ENCODE peak calls at places on chromosome 15, in ten cellular contexts. C is AG09319, V is brain microvascular endothelial cell, B is Panc1, E is astrocyte of the cerebellum, F is endodermal cell, U is foreskin fibroblast, Q is fibroblast of pulmonary artery, P is left ventricle myocardium inferior, S is DND-41. G is an unnamed sample.

GRCh38 chr15:61764981-61765380 is 295.3 kb downstream of the VPS13C start:
- DNase-seq in Q (no peak), E (no peak), V (no peak), B (no peak), C (no peak), P (no peak), U (no peak), F (no peak), S (no peak), G (no peak)

GRCh38 chr15:90697180-90697579 is 20.0 kb upstream of the BLM start:
- DNase-seq in V (no peak), U (no peak), P (no peak), F (no peak), C (no peak), Q (no peak), S (no peak), B (no peak), E (no peak), G (no peak)

GRCh38 chr15:77037475-77038209 is 33.3 kb downstream of the TSPAN3 start:
- DNase-seq in U (no peak), P (no peak), S (no peak), E (no peak), C (no peak), Q (no peak), V (no peak), F (no peak), B (no peak), G (no peak)

GRCh38 chr15:87268675-87269074 is 987.9 kb downstream of the NTRK3 start:
- DNase-seq in S (no peak), C (no peak), Q (no peak), E (no peak), F (no peak), P (no peak), V (no peak), B (no peak), U (no peak), G (no peak)

GRCh38 chr15:60137711-60138396 is 133.7 kb downstream of the FOXB1 start:
- DNase-seq in F (peak), C (no peak), P (no peak), E (peak), U (peak), S (no peak), Q (peak), B (no peak), V (peak), G (no peak)

GRCh38 chr15:51580385-51580784 is 42.2 kb downstream of the DMXL2 start:
- DNase-seq in F (no peak), U (no peak), P (no peak), Q (no peak), B (no peak), E (no peak), C (no peak), V (no peak), S (no peak), G (no peak)

GRCh38 chr15:26891448-26891881 is 24.6 kb downstream of the GABRA5 start:
- DNase-seq in Q (peak), C (peak), U (peak), V (peak), B (peak), F (peak), E (peak), S (peak), P (peak), G (no peak)

GRCh38 chr15:70032509-70032908 is 65.2 kb downstream of the TLE3 start:
- DNase-seq in E (no peak), B (no peak), S (no peak), V (no peak), P (no peak), Q (no peak), C (no peak), F (peak), U (no peak), G (peak)

GRCh38 chr15:88894348-88894818 is 961 bp downstream of the HAPLN3 start:
- DNase-seq in Q (peak), S (no peak), U (peak), E (no peak), P (peak), B (no peak), F (peak), V (no peak), C (no peak), G (no peak)

GRCh38 chr15:95025924-95026728 is 794.8 kb downstream of the MCTP2 start:
- DNase-seq in P (peak), S (peak), F (peak), Q (peak), C (no peak), B (no peak), E (peak), V (peak), U (peak), G (no peak)

DNA sequence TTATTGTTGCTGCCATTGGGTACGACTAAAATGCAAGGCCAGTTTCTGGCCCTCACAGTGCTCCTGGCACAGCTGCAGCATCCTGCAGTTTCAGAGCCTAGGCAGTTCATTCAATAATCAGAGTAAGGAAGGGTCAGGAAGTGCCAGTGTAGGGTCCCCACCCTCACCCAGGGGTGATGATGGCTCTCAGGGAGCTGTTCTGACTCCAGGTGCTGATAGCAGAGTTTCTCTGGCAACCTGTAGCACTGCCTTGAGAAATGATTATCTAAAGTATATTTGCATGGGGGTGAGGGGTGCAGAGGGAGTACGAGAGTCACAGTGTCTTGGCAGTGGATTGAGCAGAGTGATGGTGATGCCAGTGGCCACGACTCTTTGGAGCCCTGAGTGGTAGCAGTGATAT is 15.5 kb upstream of the IL16 start:
- DNase-seq in U (no peak), C (no peak), E (no peak), Q (no peak), S (no peak), P (no peak), V (no peak), B (no peak), F (no peak), G (no peak)
- TF ChIP-seq CTCF in U (no peak), C (no peak), E (no peak), Q (no peak), S (no peak), P (no peak), V (no peak), B (no peak), F (no peak), G (no peak)

GRCh38 chr15:24269923-24270322 is 405.7 kb upstream of the NPAP1 start:
- DNase-seq in F (no peak), C (no peak), S (no peak), U (no peak), V (no peak), B (no peak), Q (no peak), P (no peak), E (no peak), G (no peak)

GRCh38 chr15:24269166-24269571 is 406.4 kb upstream of the NPAP1 start:
- DNase-seq in S (peak), P (no peak), E (no peak), V (no peak), B (no peak), C (no peak), F (peak), Q (no peak), U (no peak), G (no peak)
- TF ChIP-seq CTCF in S (no peak), P (no peak), E (no peak), V (no peak), B (no peak), C (no peak), F (no peak), Q (no peak), U (no peak), G (no peak)

GRCh38 chr15:63504979-63505841 is 817 bp downstream of the USP3 start:
- DNase-seq in F (peak), Q (peak), U (peak), V (peak), E (no peak), C (no peak), P (peak), B (no peak), S (peak), G (no peak)
- TF ChIP-seq CTCF in F (peak), Q (peak), U (no peak), V (peak), E (peak), C (peak), P (peak), B (peak), S (peak), G (peak)

GRCh38 chr15:73927003-73927475 is 777 bp downstream of the LOXL1 start:
- DNase-seq in U (peak), S (no peak), P (peak), B (no peak), C (no peak), V (no peak), E (no peak), Q (no peak), F (peak), G (no peak)

GRCh38 chr15:73926191-73927002 is at the start of gene LOXL1:
- DNase-seq in E (peak), V (peak), F (peak), P (peak), C (no peak), S (no peak), B (no peak), U (peak), Q (peak), G (peak)

GRCh38 chr15:73927476-73928240 is 1.4 kb downstream of the LOXL1 start:
- DNase-seq in Q (peak), B (no peak), C (no peak), E (no peak), P (peak), S (no peak), F (peak), U (peak), V (peak), G (peak)

GRCh38 chr15:73928971-73929627 is 2.8 kb downstream of the LOXL1 start:
- DNase-seq in B (no peak), P (peak), C (no peak), Q (no peak), S (no peak), U (peak), E (no peak), V (no peak), F (no peak), G (no peak)

DNA sequence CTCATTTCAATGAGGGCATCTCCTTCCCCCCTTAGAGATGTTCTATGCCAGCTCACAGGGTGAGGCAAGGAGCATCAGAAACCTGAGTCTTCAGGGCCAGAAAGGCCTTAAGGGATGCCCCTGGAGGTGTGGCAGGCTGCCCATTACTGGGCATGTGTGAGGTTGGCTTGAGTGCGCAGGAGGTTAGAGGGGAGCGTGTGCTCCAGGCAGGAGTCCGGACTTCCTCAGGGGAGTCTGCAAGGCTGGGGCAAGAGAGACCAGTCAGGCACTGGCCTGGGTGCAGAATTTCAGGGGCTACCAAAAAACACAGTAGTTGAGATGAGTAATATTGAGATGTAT is 1.9 kb downstream of the LOXL1 start:
- DNase-seq in F (no peak), B (no peak), P (no peak), Q (no peak), V (no peak), S (no peak), C (no peak), U (no peak), E (no peak), G (no peak)
- TF ChIP-seq CTCF in F (no peak), B (no peak), P (no peak), Q (no peak), V (no peak), S (no peak), C (no peak), U (no peak), E (no peak), G (no peak)

GRCh38 chr15:65926899-65927298 is 57.6 kb downstream of the RAB11A start:
- DNase-seq in F (no peak), C (no peak), E (no peak), U (no peak), Q (no peak), P (no peak), B (no peak), S (no peak), V (no peak), G (no peak)

GRCh38 chr15:65926459-65926858 is 57.2 kb downstream of the RAB11A start:
- DNase-seq in C (no peak), F (no peak), E (no peak), U (no peak), P (no peak), S (no peak), Q (no peak), B (no peak), V (no peak), G (no peak)

GRCh38 chr15:65929573-65929972 is 60.3 kb downstream of the RAB11A start:
- DNase-seq in U (no peak), P (no peak), S (no peak), B (no peak), F (no peak), E (no peak), C (no peak), Q (no peak), V (no peak), G (no peak)

GRCh38 chr15:65925338-65925737 is 56.0 kb downstream of the RAB11A start:
- DNase-seq in U (no peak), P (no peak), C (no peak), E (no peak), S (no peak), V (no peak), Q (no peak), B (no peak), F (no peak), G (no peak)

DNA sequence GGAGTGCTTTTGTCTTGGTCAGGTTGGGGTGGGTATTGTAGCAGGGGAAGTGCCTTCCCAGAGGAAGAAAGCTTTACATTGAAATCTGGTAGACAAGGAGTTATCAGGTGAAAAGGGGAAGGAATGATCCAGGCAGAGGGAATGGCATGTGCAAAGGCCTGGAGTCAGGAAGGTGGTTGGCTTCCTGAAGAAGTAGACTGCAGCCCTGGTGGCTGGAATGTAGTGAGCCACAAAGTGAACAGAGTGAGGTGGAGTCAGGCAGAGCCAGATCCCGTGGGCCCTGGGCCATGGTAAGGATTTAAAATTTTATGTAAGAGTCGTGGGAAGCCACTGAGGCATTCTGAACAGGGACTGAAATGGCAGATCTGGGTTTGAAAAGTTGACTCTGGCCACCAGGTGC is 58.3 kb downstream of the RAB11A start:
- DNase-seq in U (no peak), V (no peak), B (no peak), Q (no peak), E (no peak), C (no peak), F (peak), S (no peak), P (no peak), G (no peak)
- TF ChIP-seq CTCF in U (peak), V (peak), B (peak), Q (peak), E (peak), C (no peak), F (peak), S (no peak), P (peak), G (no peak)

G was measured in CD14-positive monocyte.